ENCODE peak calls at places on chromosomes 7 and 10, in eight cellular contexts. N, A, T, Y, W, I, G and F are unnamed samples.
A peak's percentile ranks its signal among the peaks of the same experiment; 100 is the strongest.

GRCh38 chr7:144452064-144452463 is 48.6 kb upstream of the NOBOX start:
- DNase-seq in A (no peak), N (no peak), W (no peak), T (no peak), G (no peak), I (no peak), Y (peak; percentile 10), F (no peak)

GRCh38 chr7:879093-879492 is 2.7 kb downstream of the GET4 start:
- DNase-seq in T (no peak), N (no peak), W (no peak), A (no peak), I (no peak), Y (no peak), G (no peak), F (no peak)

GRCh38 chr7:39212881-39213280 is 235.2 kb downstream of the POU6F2 start:
- DNase-seq in W (no peak), Y (no peak), A (no peak), G (no peak), N (no peak), I (no peak), T (no peak), F (no peak)

GRCh38 chr7:131745645-131746248 is 189.3 kb upstream of the PODXL start:
- DNase-seq in N (no peak), T (no peak), I (no peak), Y (peak; percentile 31), W (no peak), G (no peak), A (no peak), F (no peak)

GRCh38 chr7:17521437-17521836 is 223.0 kb downstream of the AHR start:
- DNase-seq in G (no peak), A (no peak), W (peak; percentile 68), T (no peak), N (no peak), I (no peak), Y (peak; percentile 85), F (no peak)

GRCh38 chr7:14937580-14937979 is 35.0 kb upstream of the DGKB start:
- DNase-seq in I (no peak), Y (no peak), W (no peak), A (no peak), T (no peak), G (no peak), N (no peak), F (no peak)

GRCh38 chr10:33133557-33133956 is 175.5 kb upstream of the ITGB1 start:
- DNase-seq in W (no peak), Y (peak; percentile 79), G (no peak), A (no peak), T (no peak), I (no peak), N (no peak), F (no peak)

GRCh38 chr10:32143302-32143847 is 87.2 kb upstream of the KIF5B start:
- DNase-seq in W (no peak), T (no peak), G (no peak), A (no peak), N (no peak), Y (no peak), I (no peak), F (no peak)

GRCh38 chr7:152579070-152579469 is 96.9 kb downstream of the XRCC2 start:
- DNase-seq in W (no peak), A (no peak), I (no peak), Y (no peak), T (peak; percentile 77), N (no peak), G (no peak), F (no peak)

GRCh38 chr10:14648042-14648765 is 126.5 kb downstream of the FAM107B start:
- DNase-seq in W (no peak), T (peak; percentile 84), Y (peak; percentile 69), N (peak; percentile 62), G (peak; percentile 77), I (peak; percentile 35), A (peak; percentile 66), F (peak; percentile 69)

GRCh38 chr10:128150045-128150493 is 23.8 kb upstream of the MKI67 start:
- DNase-seq in Y (peak; percentile 7), N (peak; percentile 36), T (peak; percentile 87), I (peak; percentile 75), A (peak; percentile 38), G (peak; percentile 71), W (peak; percentile 9), F (peak; percentile 65)

GRCh38 chr7:78125884-78126283 is 327.3 kb downstream of the PHTF2 start:
- DNase-seq in N (no peak), W (no peak), G (no peak), A (no peak), I (no peak), T (no peak), Y (peak; percentile 19), F (no peak)

GRCh38 chr7:152615052-152615741 is 60.7 kb downstream of the XRCC2 start:
- DNase-seq in W (no peak), A (no peak), N (peak; percentile 38), I (no peak), G (no peak), Y (peak; percentile 1), T (peak; percentile 40), F (peak; percentile 49)

GRCh38 chr7:155529346-155529745 is 17.0 kb downstream of the CNPY1 start:
- DNase-seq in A (no peak), N (no peak), W (no peak), Y (no peak), G (no peak), T (peak; percentile 23), I (no peak), F (no peak)

GRCh38 chr7:151432658-151433521 is 7.1 kb downstream of the CRYGN start:
- DNase-seq in Y (no peak), G (no peak), W (no peak), I (no peak), T (peak; percentile 64), A (no peak), N (no peak), F (no peak)

GRCh38 chr7:87474533-87475358 is 734 bp downstream of the ABCB4 start:
- DNase-seq in T (no peak), Y (peak; percentile 91), I (no peak), N (peak; percentile 24), W (peak; percentile 2), A (no peak), G (no peak), F (no peak)

GRCh38 chr7:39650676-39651075 is 27.3 kb downstream of the RALA start:
- DNase-seq in G (no peak), T (no peak), A (peak; percentile 30), W (peak; percentile 39), N (no peak), I (no peak), Y (no peak), F (no peak)

GRCh38 chr7:139813141-139813540 is 15.9 kb upstream of the TBXAS1 start:
- DNase-seq in N (no peak), A (no peak), Y (no peak), I (no peak), G (no peak), T (no peak), W (no peak), F (no peak)

GRCh38 chr7:66265566-66265965 is 60.4 kb downstream of the TPST1 start:
- DNase-seq in W (no peak), I (no peak), T (no peak), Y (peak; percentile 65), A (no peak), N (no peak), G (no peak), F (no peak)

GRCh38 chr10:78968300-78968943 is 100.3 kb upstream of the ZMIZ1 start:
- DNase-seq in Y (no peak), T (no peak), I (no peak), A (no peak), W (no peak), N (no peak), G (no peak), F (no peak)

GRCh38 chr7:2527505-2528464 is 8.2 kb downstream of the LFNG start:
- DNase-seq in N (no peak), T (peak; percentile 80), Y (peak; percentile 47), W (no peak), G (peak; percentile 42), A (peak; percentile 20), I (no peak), F (no peak)

GRCh38 chr7:83876593-83876992 is 227.7 kb upstream of the SEMA3E start:
- DNase-seq in Y (peak; percentile 9), W (peak; percentile 87), A (no peak), G (no peak), I (no peak), T (no peak), N (no peak), F (no peak)

GRCh38 chr10:62095341-62096071 is 173.1 kb downstream of the RTKN2 start:
- DNase-seq in I (no peak), A (no peak), G (no peak), T (no peak), W (peak; percentile 82), Y (peak; percentile 77), N (no peak), F (no peak)

GRCh38 chr7:81666209-81666608 is 103.6 kb downstream of the HGF start:
- DNase-seq in N (no peak), Y (no peak), G (no peak), T (no peak), A (no peak), I (no peak), W (no peak), F (no peak)

GRCh38 chr7:6437251-6437650 is 10.5 kb downstream of the DAGLB start:
- DNase-seq in I (no peak), G (no peak), Y (peak; percentile 19), A (no peak), W (no peak), N (no peak), T (no peak), F (no peak)

GRCh38 chr10:60186315-60187071 is 203.2 kb downstream of the ANK3 start:
- DNase-seq in G (no peak), I (no peak), A (peak; percentile 55), N (peak; percentile 5), W (no peak), T (no peak), Y (no peak), F (peak; percentile 50)

GRCh38 chr7:132221356-132221755 is 354.9 kb downstream of the PLXNA4 start:
- DNase-seq in W (no peak), G (no peak), Y (no peak), A (no peak), I (no peak), T (no peak), N (no peak), F (no peak)

GRCh38 chr7:98221611-98222532 is 10.6 kb downstream of the BHLHA15 start:
- DNase-seq in A (peak; percentile 9), Y (no peak), I (no peak), G (no peak), T (peak; percentile 72), N (no peak), W (no peak), F (no peak)

GRCh38 chr7:35477609-35478008 is 217.3 kb downstream of the HERPUD2 start:
- DNase-seq in A (no peak), W (no peak), N (no peak), Y (no peak), T (no peak), G (no peak), I (no peak), F (no peak)

GRCh38 chr7:31751726-31752125 is 64.7 kb downstream of the PPP1R17 start:
- DNase-seq in N (no peak), Y (no peak), A (no peak), W (no peak), G (no peak), T (no peak), I (no peak), F (no peak)

GRCh38 chr10:59340279-59340678 is 22.1 kb downstream of the FAM13C start:
- DNase-seq in G (no peak), T (no peak), N (no peak), A (no peak), I (no peak), W (no peak), Y (no peak), F (no peak)

GRCh38 chr7:12759112-12759511 is 71.7 kb downstream of the ARL4A start:
- DNase-seq in N (no peak), I (no peak), T (no peak), A (no peak), W (no peak), G (no peak), Y (peak; percentile 51), F (no peak)

GRCh38 chr7:76142861-76143260 is 58.8 kb upstream of the SRRM3 start:
- DNase-seq in N (no peak), A (no peak), W (no peak), G (no peak), Y (no peak), T (no peak), I (no peak), F (no peak)

GRCh38 chr7:37901236-37901827 is 15.3 kb downstream of the SFRP4 start:
- DNase-seq in T (no peak), G (no peak), W (no peak), Y (peak; percentile 74), N (no peak), A (no peak), I (no peak), F (no peak)